ENCODE peak calls at places on chromosomes 3 and 15, in six cellular contexts. P, Z, H, W, K and Y are unnamed samples.

GRCh38 chr3:13083254-13083653 is 10.0 kb upstream of the IQSEC1 start:
- DNase-seq in P (no peak), W (no peak), H (no peak), Z (no peak), K (no peak), Y (no peak)

GRCh38 chr3:190537131-190537530 is 23.2 kb downstream of the IL1RAP start:
- DNase-seq in W (no peak), K (no peak), P (no peak), H (no peak), Z (no peak), Y (no peak)

GRCh38 chr3:120177151-120177550 is 82.9 kb upstream of the GSK3B start:
- DNase-seq in W (peak; percentile 61), P (peak; percentile 21), H (no peak), Z (peak; percentile 97), K (no peak), Y (peak; percentile 3)

GRCh38 chr3:100008081-100008698 is 106.1 kb downstream of the FILIP1L start:
- DNase-seq in K (no peak), W (no peak), H (no peak), Z (no peak), P (no peak), Y (no peak)

GRCh38 chr3:55380561-55380960 is 106.5 kb downstream of the WNT5A start:
- DNase-seq in W (no peak), H (no peak), P (no peak), Z (no peak), K (no peak), Y (no peak)

GRCh38 chr3:164679245-164679644 is 399.1 kb downstream of the SI start:
- DNase-seq in Z (no peak), W (no peak), K (no peak), P (no peak), H (no peak), Y (no peak)

GRCh38 chr15:83850015-83850414 is 196.1 kb downstream of the ADAMTSL3 start:
- DNase-seq in W (no peak), P (no peak), Z (no peak), H (no peak), K (no peak), Y (no peak)

GRCh38 chr15:64284037-64284436 is 71.9 kb downstream of the CSNK1G1 start:
- DNase-seq in W (no peak), K (no peak), P (no peak), H (no peak), Z (peak; percentile 49), Y (no peak)

GRCh38 chr3:108489776-108490175 is 20.6 kb downstream of the MYH15 start:
- DNase-seq in W (no peak), P (peak; percentile 53), K (peak; percentile 39), H (no peak), Z (peak; percentile 54), Y (peak; percentile 4)